ENCODE peak calls at places on chromosomes 3 and 15, in four cellular contexts. T, U, O and I are unnamed samples.

GRCh38 chr3:129911261-129911861 is 17.9 kb upstream of the TMCC1 start:
- DNase-seq in T (no peak), U (no peak), O (no peak), I (no peak)

GRCh38 chr3:127589600-127590281 is 792 bp downstream of the TPRA1 start:
- DNase-seq in T (no peak), U (no peak), O (peak; percentile 20), I (no peak)

GRCh38 chr15:69597061-69597592 is 144.5 kb downstream of the RPLP1 start:
- DNase-seq in T (no peak), U (no peak), O (no peak), I (no peak)

GRCh38 chr3:148090156-148090555 is 607.5 kb upstream of the AGTR1 start:
- DNase-seq in T (no peak), U (no peak), O (no peak), I (no peak)

GRCh38 chr3:192928016-192928415 is 10.4 kb upstream of the MB21D2 start:
- DNase-seq in T (no peak), U (no peak), O (no peak), I (no peak)

GRCh38 chr3:128491900-128492352 is 1.1 kb downstream of the GATA2 start:
- DNase-seq in T (no peak), U (no peak), O (no peak), I (no peak)

GRCh38 chr3:51706021-51706485 is 815 bp upstream of the GRM2 start:
- DNase-seq in T (no peak), U (no peak), O (no peak), I (no peak)

GRCh38 chr3:98556164-98557130 is 24.7 kb downstream of the GPR15 start:
- DNase-seq in T (no peak), U (no peak), O (no peak), I (peak; percentile 99)

GRCh38 chr3:170050753-170051152 is 13.0 kb downstream of the GPR160 start:
- DNase-seq in T (no peak), U (no peak), O (no peak), I (no peak)

GRCh38 chr3:141845407-141846049 is 30.9 kb upstream of the ATP1B3 start:
- DNase-seq in T (no peak), U (no peak), O (no peak), I (no peak)

GRCh38 chr3:42895332-42895868 is 10.5 kb upstream of the ZNF662 start:
- DNase-seq in T (no peak), U (no peak), O (no peak), I (no peak)

GRCh38 chr15:80929225-80929624 is 60.4 kb downstream of the MESD start:
- DNase-seq in T (no peak), U (no peak), O (no peak), I (no peak)

GRCh38 chr3:51500632-51501131 is 867 bp upstream of the DCAF1 start:
- DNase-seq in T (no peak), U (no peak), O (no peak), I (no peak)

GRCh38 chr3:11272913-11273574 is 847 bp downstream of the ATG7 start:
- DNase-seq in T (no peak), U (no peak), O (no peak), I (no peak)

GRCh38 chr15:47500823-47501222 is 216.5 kb upstream of the SEMA6D start:
- DNase-seq in T (no peak), U (no peak), O (no peak), I (no peak)

DNA sequence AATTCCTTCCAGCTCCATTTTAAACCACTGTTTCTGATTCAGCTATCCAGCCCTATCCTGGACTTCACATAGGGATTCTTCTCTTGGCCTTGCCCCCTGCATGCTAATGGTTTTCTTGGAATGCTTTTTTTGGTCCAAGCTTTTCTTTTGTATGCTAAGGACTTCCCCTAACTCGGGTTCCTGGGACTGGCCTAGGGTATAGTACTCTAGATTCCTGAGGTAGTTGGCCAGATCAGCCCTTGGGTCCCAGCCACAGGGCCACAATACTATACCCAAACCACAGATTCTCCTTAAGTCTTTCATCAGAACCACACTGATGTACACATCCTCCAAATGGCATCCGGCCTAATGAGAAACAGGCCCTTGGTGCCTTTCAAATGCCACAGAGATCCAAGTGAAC is 2.8 kb downstream of the FYCO1 start:
- DNase-seq in T (no peak), U (no peak), O (no peak), I (no peak)
- TF ChIP-seq ESRRA in T (no peak), U (no peak), O (no peak), I (no peak)

DNA sequence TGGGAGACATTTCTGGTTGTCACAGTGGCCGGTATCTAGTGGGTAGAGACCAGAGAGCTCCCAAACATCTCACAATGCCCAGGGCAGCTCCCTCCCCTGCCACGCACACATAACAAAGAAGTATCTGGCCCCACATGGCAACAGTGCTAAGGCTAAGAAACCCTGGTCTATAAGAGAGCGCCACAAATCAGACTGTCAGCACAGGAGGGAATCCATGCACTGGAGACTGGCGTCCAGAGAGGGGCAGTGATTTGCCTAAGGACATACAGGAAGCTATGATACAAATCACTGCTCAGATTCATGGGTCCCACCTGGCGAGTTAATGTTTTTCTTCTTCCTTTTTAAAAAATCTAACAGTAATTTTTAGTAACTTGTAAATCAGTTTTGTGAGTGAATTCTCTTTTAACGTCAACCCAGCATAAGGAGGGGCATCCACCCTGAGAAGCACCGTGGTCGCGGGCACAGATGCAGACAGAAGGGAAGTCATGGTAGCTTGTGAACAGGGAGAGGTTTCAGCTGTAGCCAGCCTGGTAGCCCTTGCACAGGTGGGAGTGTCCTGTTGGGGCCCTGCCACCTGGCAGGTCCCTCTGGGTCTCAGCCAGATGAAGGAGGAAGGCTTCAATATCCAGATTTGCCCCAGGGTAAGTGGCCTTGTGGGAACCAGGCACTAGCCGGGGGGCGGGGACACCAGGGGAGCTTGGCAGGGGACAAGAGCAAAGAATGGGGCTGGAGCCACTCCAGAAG is 8.7 kb downstream of the ISG20 start:
- DNase-seq in T (no peak), U (no peak), O (no peak), I (no peak)
- H3K4me1 ChIP-seq in T (peaks cover 19% of the 10 kb centered on the region), U (peaks cover 7% of the 10 kb centered on the region), O (no peaks in the 10 kb centered on the region), I (peaks cover 30% of the 10 kb centered on the region)

DNA sequence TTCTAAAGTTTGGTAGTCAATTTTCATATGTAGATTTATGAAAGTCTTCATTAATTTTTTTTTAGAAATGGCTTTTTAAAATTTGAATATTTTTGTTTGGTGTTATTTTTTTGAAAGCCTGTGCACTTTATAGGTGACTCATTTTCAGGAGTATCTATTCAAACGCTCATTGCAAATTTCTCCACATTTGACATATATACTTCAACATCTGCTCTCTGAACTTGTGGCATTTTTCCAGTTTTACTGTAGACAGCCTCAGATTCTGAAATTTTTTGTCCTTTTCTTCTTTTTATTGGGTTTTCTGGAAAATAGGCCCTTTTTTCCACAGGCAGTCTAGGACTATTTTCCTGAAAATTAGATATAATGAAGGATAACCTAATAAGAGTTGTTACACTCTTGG is 396.6 kb downstream of the RBMS3 start:
- DNase-seq in T (no peak), U (no peak), O (no peak), I (no peak)
- TF ChIP-seq ESRRA in T (no peak), U (no peak), O (no peak), I (no peak)

GRCh38 chr15:99619712-99620111 is 53.9 kb downstream of the MEF2A start:
- DNase-seq in T (no peak), U (no peak), O (no peak), I (no peak)

GRCh38 chr15:99621767-99622166 is 56.0 kb downstream of the MEF2A start:
- DNase-seq in T (no peak), U (no peak), O (no peak), I (no peak)

GRCh38 chr15:99618941-99619411 is 53.2 kb downstream of the MEF2A start:
- DNase-seq in T (no peak), U (no peak), O (no peak), I (no peak)

GRCh38 chr15:99616773-99617342 is 51.1 kb downstream of the MEF2A start:
- DNase-seq in T (no peak), U (no peak), O (no peak), I (no peak)

GRCh38 chr15:99620178-99620577 is 54.4 kb downstream of the MEF2A start:
- DNase-seq in T (no peak), U (no peak), O (no peak), I (no peak)
- H3K4me1 ChIP-seq in T (peaks cover 26% of the 10 kb centered on the region), U (peaks cover 44% of the 10 kb centered on the region), O (no peaks in the 10 kb centered on the region), I (peaks cover 7% of the 10 kb centered on the region)

DNA sequence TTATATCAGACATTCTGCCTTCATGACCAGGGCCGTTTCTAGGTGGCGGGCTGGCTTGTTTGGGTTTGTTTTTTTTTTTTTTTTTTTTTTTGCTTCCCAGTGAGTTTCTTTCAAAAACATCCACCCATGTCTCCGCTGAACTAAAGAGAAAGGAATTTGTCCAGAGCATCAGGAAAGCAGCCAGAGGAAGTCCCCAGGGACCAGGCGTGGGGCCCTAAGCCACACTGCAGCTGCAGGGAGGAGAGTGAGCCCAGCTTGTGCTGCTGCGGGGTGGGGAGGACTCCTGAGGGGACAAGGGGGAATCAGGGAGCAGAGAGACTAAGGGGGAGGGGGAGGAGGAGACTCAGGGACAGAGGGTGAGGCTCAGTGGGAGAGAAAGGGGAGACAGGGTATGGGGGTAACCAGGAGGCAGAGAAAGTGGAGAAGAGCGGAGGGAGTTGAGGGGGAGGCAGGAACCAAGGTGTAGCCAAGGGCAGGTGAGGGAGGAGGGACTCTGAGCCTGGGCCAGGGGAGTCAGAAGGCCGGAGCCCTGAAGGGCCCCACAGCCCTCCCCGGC is 49.5 kb downstream of the CYP11A1 start:
- DNase-seq in T (no peak), U (no peak), O (no peak), I (no peak)
- TF ChIP-seq ESRRA in T (no peak), U (no peak), O (no peak), I (no peak)

DNA sequence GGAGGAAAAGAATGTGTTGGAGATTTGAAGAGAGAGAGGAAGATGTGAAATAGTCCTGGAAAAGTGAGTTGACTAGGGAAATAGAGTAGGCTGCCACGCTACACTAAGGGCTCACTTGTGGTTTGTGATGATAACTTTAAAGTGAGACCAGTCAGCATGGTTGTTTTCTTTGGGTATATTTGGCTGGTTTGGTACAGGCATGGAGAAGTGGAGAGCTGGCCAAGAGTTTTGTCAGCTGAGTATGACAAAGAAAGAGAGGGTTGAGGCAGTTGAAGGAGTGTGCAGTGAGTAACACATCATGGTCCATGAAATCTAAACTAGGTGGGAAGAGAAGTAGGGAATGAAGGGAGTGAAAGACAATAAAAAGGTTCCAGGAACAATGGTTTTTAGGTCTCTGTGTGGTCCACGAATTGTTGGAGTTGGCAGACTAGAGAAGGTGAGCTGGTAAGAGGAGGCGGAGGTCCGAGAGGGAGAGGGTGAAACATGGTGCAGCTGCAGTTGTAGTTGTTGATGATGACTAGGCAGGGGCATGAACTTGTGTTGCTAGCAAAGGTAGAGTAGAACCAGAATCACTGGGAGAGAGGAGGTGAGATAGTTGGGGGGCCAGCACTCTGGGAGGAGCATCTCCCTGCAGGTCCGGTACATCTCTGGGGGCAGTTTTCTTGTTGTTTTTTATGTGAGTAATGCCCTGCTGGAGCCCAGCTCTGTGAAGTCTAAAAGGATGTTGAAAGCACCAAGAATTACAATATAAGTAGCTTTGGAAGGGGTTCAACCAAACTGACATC is 21.0 kb downstream of the ZNF80 start:
- DNase-seq in T (no peak), U (no peak), O (no peak), I (no peak)
- H3K4me1 ChIP-seq in T (no peaks in the 10 kb centered on the region), U (no peaks in the 10 kb centered on the region), O (no peaks in the 10 kb centered on the region), I (peaks cover 20% of the 10 kb centered on the region)

GRCh38 chr15:60575995-60576394 is 97.1 kb upstream of the ICE2 start:
- DNase-seq in T (peak; percentile 10), U (peak; percentile 69), O (no peak), I (no peak)
- TF ChIP-seq ESRRA in T (no peak), U (no peak), O (no peak), I (no peak)

GRCh38 chr15:25718597-25718996 is 144.5 kb downstream of the ATP10A start:
- DNase-seq in T (no peak), U (no peak), O (no peak), I (no peak)
- H3K4me1 ChIP-seq in T (no peaks in the 10 kb centered on the region), U (no peaks in the 10 kb centered on the region), O (peaks cover 4% of the 10 kb centered on the region), I (no peaks in the 10 kb centered on the region)